ENCODE peak calls at places on chromosome 20, in nine cellular contexts. S, V, N, L, F, I, Y, A and B are unnamed samples.

GRCh38 chr20:45039470-45039811 is 61.5 kb downstream of the KCNS1 start:
- DNase-seq in S (no peak), V (no peak), N (no peak), L (no peak), F (no peak), I (no peak), Y (no peak), A (no peak), B (no peak)

GRCh38 chr20:51894619-51895018 is 92.3 kb upstream of the SALL4 start:
- DNase-seq in S (no peak), V (no peak), N (no peak), L (no peak), F (no peak), I (no peak), Y (no peak), A (no peak), B (no peak)

GRCh38 chr20:10219452-10219791 is 792 bp downstream of the SNAP25 start:
- DNase-seq in S (peak), V (no peak), N (peak), L (peak), F (peak), I (peak), Y (peak), A (peak), B (peak)

GRCh38 chr20:57662313-57663240 is 42.4 kb upstream of the ZBP1 start:
- DNase-seq in S (peak), V (no peak), N (no peak), L (no peak), F (peak), I (peak), Y (peak), A (peak), B (peak)

GRCh38 chr20:48578397-48579098 is 249.3 kb downstream of the PREX1 start:
- DNase-seq in S (no peak), V (no peak), N (no peak), L (no peak), F (no peak), I (peak), Y (no peak), A (no peak), B (no peak)

GRCh38 chr20:32536861-32537656 is 48.1 kb downstream of the NOL4L start:
- DNase-seq in S (peak), V (no peak), N (peak), L (no peak), F (peak), I (no peak), Y (peak), A (peak), B (peak)

GRCh38 chr20:10309326-10309725 is 90.7 kb downstream of the SNAP25 start:
- DNase-seq in S (no peak), V (no peak), N (no peak), L (peak), F (no peak), I (no peak), Y (no peak), A (peak), B (no peak)

GRCh38 chr20:45459606-45460005 is 9.9 kb upstream of the WFDC2 start:
- DNase-seq in S (no peak), V (no peak), N (no peak), L (no peak), F (no peak), I (no peak), Y (no peak), A (peak), B (no peak)

GRCh38 chr20:31708839-31709534 is 13.7 kb downstream of the BCL2L1 start:
- DNase-seq in S (no peak), V (no peak), N (peak), L (no peak), F (no peak), I (no peak), Y (peak), A (no peak), B (no peak)

DNA sequence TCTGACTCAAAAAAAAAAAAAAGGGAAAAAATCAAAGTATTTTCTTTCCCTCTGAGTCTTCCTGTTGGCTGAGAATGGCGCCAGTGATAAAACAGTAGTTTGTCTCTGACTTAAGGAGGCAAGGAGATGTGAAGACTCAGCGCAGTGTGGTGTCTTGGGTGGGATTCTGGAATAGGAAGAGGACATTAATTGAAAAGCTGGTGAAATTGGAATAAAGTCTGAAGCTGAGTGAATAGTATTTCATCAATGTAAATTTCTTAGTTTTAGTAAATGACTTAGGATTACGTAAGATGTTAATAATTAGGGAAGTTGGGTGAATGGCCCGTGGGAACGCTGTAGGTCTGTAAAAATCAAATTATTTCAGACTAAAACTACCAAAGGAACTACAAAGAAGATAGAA is 122.7 kb upstream of the ZNF217 start:
- DNase-seq in S (no peak), V (no peak), N (no peak), L (no peak), F (no peak), I (no peak), Y (no peak), A (no peak), B (no peak)
- TF ChIP-seq POLR2AphosphoS5 in S (no peak), V (no peak), N (no peak), L (no peak), F (no peak), I (no peak), Y (no peak), A (no peak), B (no peak)

GRCh38 chr20:63471719-63472158 is 716 bp downstream of the KCNQ2 start:
- DNase-seq in S (no peak), V (no peak), N (no peak), L (no peak), F (no peak), I (no peak), Y (no peak), A (no peak), B (no peak)

GRCh38 chr20:63469713-63470101 is 2.7 kb downstream of the KCNQ2 start:
- DNase-seq in S (no peak), V (no peak), N (no peak), L (no peak), F (no peak), I (no peak), Y (no peak), A (no peak), B (no peak)

GRCh38 chr20:63470410-63470809 is 2.0 kb downstream of the KCNQ2 start:
- DNase-seq in S (no peak), V (no peak), N (no peak), L (no peak), F (no peak), I (no peak), Y (no peak), A (no peak), B (no peak)

GRCh38 chr20:63472159-63472811 is at the start of gene KCNQ2:
- DNase-seq in S (no peak), V (no peak), N (peak), L (no peak), F (no peak), I (no peak), Y (no peak), A (peak), B (no peak)

GRCh38 chr20:63471002-63471718 is 1.3 kb downstream of the KCNQ2 start:
- DNase-seq in S (no peak), V (no peak), N (peak), L (no peak), F (no peak), I (no peak), Y (no peak), A (peak), B (no peak)
- TF ChIP-seq POLR2AphosphoS5 in S (no peak), V (no peak), N (no peak), L (no peak), F (no peak), I (no peak), Y (no peak), A (no peak), B (no peak)

DNA sequence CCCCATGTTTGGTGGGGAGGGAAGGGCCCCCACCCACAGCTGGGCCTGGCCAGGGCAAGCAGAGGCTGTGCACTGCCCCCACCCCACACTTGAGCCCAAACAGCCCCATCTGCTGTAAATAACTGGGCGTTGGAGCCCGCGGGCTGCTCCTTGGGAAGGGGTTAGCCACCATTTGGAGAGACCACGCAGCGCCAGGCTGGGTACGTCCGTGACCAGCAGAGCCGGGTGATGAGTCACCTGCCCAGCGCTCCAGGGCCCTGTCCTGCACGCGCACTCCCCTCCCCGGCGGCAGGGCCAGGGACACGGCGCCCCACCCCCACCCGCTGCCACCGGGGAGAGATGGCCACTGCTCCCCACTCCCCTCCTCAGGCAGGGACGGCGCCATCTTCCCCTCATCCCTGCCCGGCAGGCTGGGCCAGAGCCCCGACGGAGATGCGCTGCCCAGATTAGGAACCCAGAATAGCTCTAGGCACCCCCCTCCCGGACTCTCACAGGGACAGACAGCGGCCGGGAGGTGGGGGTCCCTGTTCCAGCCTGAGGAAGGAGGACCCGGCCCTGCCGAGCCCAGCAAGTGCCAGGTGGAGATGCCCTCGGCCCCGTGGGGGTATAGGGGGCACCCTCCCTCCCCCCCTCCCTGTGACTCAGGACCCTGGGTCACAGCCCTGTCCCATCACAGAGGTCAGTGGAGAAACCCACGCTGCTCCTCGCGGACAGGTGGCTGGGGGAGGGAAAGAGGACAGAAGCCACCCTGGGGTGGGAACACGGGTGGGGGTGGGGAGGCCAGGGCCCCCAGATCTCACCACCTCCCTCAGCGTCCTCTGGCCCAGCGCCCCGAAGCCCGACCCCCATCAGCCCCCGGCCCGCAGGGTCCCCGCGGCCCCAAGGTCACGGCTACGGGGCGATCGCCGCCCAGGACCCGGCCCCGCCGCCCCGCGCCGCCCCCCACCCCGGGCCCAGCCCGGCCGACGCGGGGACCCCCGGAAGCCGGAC is 642 bp downstream of the EEF1A2 start:
- DNase-seq in S (no peak), V (no peak), N (no peak), L (no peak), F (peak), I (no peak), Y (no peak), A (peak), B (no peak)
- TF ChIP-seq POLR2AphosphoS5 in S (no peak), V (no peak), N (no peak), L (no peak), F (no peak), I (no peak), Y (no peak), A (no peak), B (no peak)

DNA sequence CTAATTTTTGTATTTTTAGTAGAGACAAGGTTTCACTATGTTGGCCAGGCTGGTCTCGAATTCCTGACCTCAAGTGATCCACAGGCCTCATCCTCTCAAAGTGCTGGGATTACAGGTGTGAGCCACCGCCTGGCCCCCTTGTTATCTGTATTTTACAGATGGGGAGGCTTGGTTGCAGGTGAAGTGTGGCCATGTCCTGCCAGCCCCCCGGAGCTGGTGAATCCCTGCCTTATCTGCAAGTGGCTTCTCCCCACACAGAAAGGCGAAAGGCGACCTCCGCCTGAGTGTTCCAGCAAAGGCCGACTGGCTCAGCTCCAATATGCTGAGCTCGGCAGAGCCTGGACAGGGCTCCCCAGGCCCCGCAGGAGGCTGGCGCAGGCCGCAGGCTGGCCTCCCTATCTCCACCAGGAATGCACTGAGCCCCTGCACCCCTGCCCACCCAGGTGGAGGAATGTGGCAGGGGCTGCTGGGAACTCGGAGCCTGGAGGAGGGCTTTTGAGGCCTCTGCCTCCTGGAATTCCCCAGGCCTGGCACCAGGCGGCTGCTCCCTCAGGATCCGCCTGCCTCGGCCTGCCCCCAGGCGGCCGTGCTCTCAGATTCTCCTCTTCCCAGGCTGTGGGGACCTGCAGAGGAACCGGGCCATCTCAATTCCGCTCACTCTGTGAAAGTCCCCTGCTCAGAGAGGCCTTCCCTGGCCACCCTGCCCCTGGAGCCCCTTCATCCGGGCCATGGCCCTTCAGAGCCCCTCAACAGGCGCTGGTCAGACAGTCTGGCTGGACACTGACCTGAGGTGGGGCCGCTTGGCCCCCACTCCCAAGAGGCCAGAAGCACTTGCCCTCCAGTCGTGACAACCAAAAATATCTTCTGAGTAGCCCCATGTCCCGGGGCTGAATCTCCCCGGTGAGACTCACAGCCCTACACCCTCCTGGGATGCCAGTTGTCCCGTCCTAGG is 9.3 kb upstream of the LAMA5 start:
- DNase-seq in S (no peak), V (no peak), N (peak), L (no peak), F (peak), I (no peak), Y (no peak), A (no peak), B (no peak)
- TF ChIP-seq POLR2AphosphoS5 in S (no peak), V (no peak), N (no peak), L (no peak), F (no peak), I (no peak), Y (no peak), A (no peak), B (no peak)

GRCh38 chr20:15616626-15617025 is 956.6 kb downstream of the KIF16B start:
- DNase-seq in S (no peak), V (no peak), N (no peak), L (no peak), F (no peak), I (no peak), Y (no peak), A (no peak), B (no peak)

GRCh38 chr20:15611579-15611978 is 961.7 kb downstream of the KIF16B start:
- DNase-seq in S (no peak), V (no peak), N (no peak), L (no peak), F (no peak), I (no peak), Y (no peak), A (no peak), B (no peak)

GRCh38 chr20:15612746-15613145 is 960.5 kb downstream of the KIF16B start:
- DNase-seq in S (no peak), V (no peak), N (no peak), L (no peak), F (no peak), I (no peak), Y (no peak), A (no peak), B (no peak)

GRCh38 chr20:15610700-15611277 is 962.5 kb downstream of the KIF16B start:
- DNase-seq in S (no peak), V (no peak), N (no peak), L (no peak), F (no peak), I (no peak), Y (no peak), A (no peak), B (no peak)

GRCh38 chr20:15613530-15613929 is 959.7 kb downstream of the KIF16B start:
- DNase-seq in S (no peak), V (no peak), N (no peak), L (no peak), F (no peak), I (no peak), Y (no peak), A (no peak), B (no peak)
- TF ChIP-seq POLR2AphosphoS5 in S (no peak), V (no peak), N (no peak), L (no peak), F (no peak), I (no peak), Y (no peak), A (no peak), B (no peak)

GRCh38 chr20:38164624-38165088 is 414 bp downstream of the TGM2 start:
- DNase-seq in S (no peak), V (no peak), N (no peak), L (no peak), F (no peak), I (no peak), Y (no peak), A (no peak), B (no peak)

GRCh38 chr20:38165966-38166706 is 1.1 kb upstream of the TGM2 start:
- DNase-seq in S (no peak), V (no peak), N (no peak), L (peak), F (no peak), I (no peak), Y (no peak), A (no peak), B (no peak)

GRCh38 chr20:38164069-38164468 is 1.0 kb downstream of the TGM2 start:
- DNase-seq in S (no peak), V (no peak), N (no peak), L (no peak), F (no peak), I (no peak), Y (no peak), A (no peak), B (no peak)

GRCh38 chr20:38166707-38167233 is 1.7 kb upstream of the TGM2 start:
- DNase-seq in S (no peak), V (no peak), N (no peak), L (no peak), F (no peak), I (no peak), Y (no peak), A (no peak), B (no peak)

GRCh38 chr20:38165089-38165965 is at the start of gene TGM2:
- DNase-seq in S (peak), V (peak), N (peak), L (peak), F (peak), I (no peak), Y (peak), A (peak), B (peak)
- TF ChIP-seq POLR2AphosphoS5 in S (no peak), V (no peak), N (no peak), L (peak), F (peak), I (no peak), Y (peak), A (peak), B (no peak)

GRCh38 chr20:36585410-36586125 is 12.2 kb downstream of the TGIF2 start:
- DNase-seq in S (no peak), V (no peak), N (peak), L (no peak), F (no peak), I (no peak), Y (no peak), A (no peak), B (no peak)
- TF ChIP-seq POLR2AphosphoS5 in S (peak), V (no peak), N (peak), L (no peak), F (no peak), I (no peak), Y (no peak), A (no peak), B (no peak)

GRCh38 chr20:62953839-62954703 is 1.6 kb downstream of the SLC17A9 start:
- DNase-seq in S (peak), V (peak), N (peak), L (peak), F (peak), I (no peak), Y (peak), A (no peak), B (peak)
- TF ChIP-seq POLR2AphosphoS5 in S (no peak), V (peak), N (peak), L (no peak), F (no peak), I (no peak), Y (peak), A (no peak), B (peak)

GRCh38 chr20:1267809-1268374 is 1.8 kb downstream of the SNPH start:
- DNase-seq in S (no peak), V (no peak), N (no peak), L (no peak), F (no peak), I (no peak), Y (no peak), A (no peak), B (no peak)

GRCh38 chr20:1267161-1267560 is 1.1 kb downstream of the SNPH start:
- DNase-seq in S (no peak), V (no peak), N (peak), L (no peak), F (no peak), I (no peak), Y (no peak), A (no peak), B (no peak)

GRCh38 chr20:1265226-1265915 is 723 bp upstream of the SNPH start:
- DNase-seq in S (no peak), V (no peak), N (no peak), L (no peak), F (no peak), I (no peak), Y (no peak), A (no peak), B (no peak)

GRCh38 chr20:1265916-1266166 is 253 bp upstream of the SNPH start:
- DNase-seq in S (no peak), V (no peak), N (no peak), L (no peak), F (no peak), I (no peak), Y (no peak), A (no peak), B (no peak)

GRCh38 chr20:1266167-1266973 is at the start of gene SNPH:
- DNase-seq in S (peak), V (no peak), N (peak), L (peak), F (peak), I (no peak), Y (peak), A (peak), B (peak)
- TF ChIP-seq POLR2AphosphoS5 in S (no peak), V (no peak), N (no peak), L (no peak), F (no peak), I (no peak), Y (peak), A (peak), B (no peak)

GRCh38 chr20:14711681-14712080 is 374.3 kb upstream of the FLRT3 start:
- DNase-seq in S (no peak), V (no peak), N (peak), L (no peak), F (no peak), I (no peak), Y (no peak), A (no peak), B (no peak)

GRCh38 chr20:14712302-14712739 is 374.9 kb upstream of the FLRT3 start:
- DNase-seq in S (no peak), V (no peak), N (peak), L (no peak), F (no peak), I (no peak), Y (no peak), A (no peak), B (no peak)

GRCh38 chr20:14709439-14709838 is 372.0 kb upstream of the FLRT3 start:
- DNase-seq in S (no peak), V (no peak), N (no peak), L (no peak), F (no peak), I (no peak), Y (no peak), A (no peak), B (no peak)

GRCh38 chr20:14707865-14708574 is 370.6 kb upstream of the FLRT3 start:
- DNase-seq in S (no peak), V (no peak), N (no peak), L (no peak), F (no peak), I (no peak), Y (no peak), A (no peak), B (no peak)

DNA sequence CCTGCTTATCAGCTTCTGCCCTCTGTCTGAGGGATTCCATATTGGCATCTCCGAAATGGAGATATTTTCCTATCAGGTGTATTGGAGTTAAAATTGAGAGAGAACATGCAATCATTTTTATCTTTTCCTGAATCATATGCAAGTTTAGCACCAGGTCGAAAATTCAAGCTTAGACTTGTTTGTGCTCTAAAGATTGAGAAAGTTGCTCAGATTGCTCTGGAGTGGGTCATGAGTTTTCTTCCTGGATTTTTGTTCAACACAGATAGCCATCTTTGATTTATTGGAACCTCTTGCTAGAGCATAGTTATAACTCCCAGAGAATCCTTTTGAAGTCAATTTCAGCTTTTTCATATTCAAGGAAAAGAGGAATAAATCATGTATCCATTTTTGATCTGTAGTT is 373.5 kb upstream of the FLRT3 start:
- DNase-seq in S (no peak), V (no peak), N (no peak), L (no peak), F (no peak), I (no peak), Y (no peak), A (no peak), B (no peak)
- TF ChIP-seq POLR2AphosphoS5 in S (no peak), V (no peak), N (no peak), L (no peak), F (no peak), I (no peak), Y (no peak), A (no peak), B (no peak)